ENCODE peak calls at places on chromosomes 7 and 10, in four cellular contexts. One of them, this sample, is unnamed.

GRCh38 chr10:79385804-79386531 is 38.7 kb downstream of the PPIF start:
- DNase-seq in upper lobe of left lung: peak; percentile 79
- DNase-seq in psoas muscle: no peak
- DNase-seq in heart right ventricle: no peak
- DNase-seq in this sample: peak; percentile 1

GRCh38 chr7:131957338-131958025 is 401.1 kb upstream of the PODXL start:
- DNase-seq in heart right ventricle: no peak
- DNase-seq in upper lobe of left lung: no peak
- DNase-seq in psoas muscle: no peak
- DNase-seq in this sample: no peak

GRCh38 chr10:51425431-51425830 is 274.0 kb downstream of the CSTF2T start:
- DNase-seq in heart right ventricle: peak; percentile 10
- DNase-seq in upper lobe of left lung: no peak
- DNase-seq in psoas muscle: no peak
- DNase-seq in this sample: no peak

GRCh38 chr10:60728056-60728455 is 50.2 kb upstream of the CDK1 start:
- DNase-seq in upper lobe of left lung: no peak
- DNase-seq in heart right ventricle: no peak
- DNase-seq in psoas muscle: no peak
- DNase-seq in this sample: no peak

GRCh38 chr7:112546723-112547513 is 66.1 kb downstream of the LSMEM1 start:
- DNase-seq in heart right ventricle: no peak
- DNase-seq in upper lobe of left lung: peak; percentile 32
- DNase-seq in psoas muscle: no peak
- DNase-seq in this sample: no peak

GRCh38 chr10:8105932-8106331 is 51.4 kb downstream of the GATA3 start:
- DNase-seq in heart right ventricle: no peak
- DNase-seq in psoas muscle: no peak
- DNase-seq in upper lobe of left lung: no peak
- DNase-seq in this sample: no peak

GRCh38 chr10:99975106-99975829 is 34.5 kb downstream of the DNMBP start:
- DNase-seq in heart right ventricle: no peak
- DNase-seq in psoas muscle: no peak
- DNase-seq in upper lobe of left lung: no peak
- DNase-seq in this sample: no peak

GRCh38 chr7:139697031-139697430 is 80.8 kb downstream of the HIPK2 start:
- DNase-seq in heart right ventricle: no peak
- DNase-seq in psoas muscle: no peak
- DNase-seq in upper lobe of left lung: no peak
- DNase-seq in this sample: peak; percentile 38

GRCh38 chr10:62573929-62574328 is 199.8 kb downstream of the ZNF365 start:
- DNase-seq in upper lobe of left lung: no peak
- DNase-seq in psoas muscle: no peak
- DNase-seq in heart right ventricle: no peak
- DNase-seq in this sample: no peak

GRCh38 chr7:71424166-71424803 is 292.3 kb downstream of the GALNT17 start:
- DNase-seq in heart right ventricle: no peak
- DNase-seq in psoas muscle: no peak
- DNase-seq in upper lobe of left lung: no peak
- DNase-seq in this sample: no peak

GRCh38 chr10:63005246-63005645 is 127.9 kb upstream of the NRBF2 start:
- DNase-seq in upper lobe of left lung: no peak
- DNase-seq in heart right ventricle: no peak
- DNase-seq in psoas muscle: no peak
- DNase-seq in this sample: no peak

GRCh38 chr10:48215148-48215982 is 59.1 kb downstream of the FRMPD2 start:
- DNase-seq in psoas muscle: no peak
- DNase-seq in heart right ventricle: peak; percentile 26
- DNase-seq in upper lobe of left lung: no peak
- DNase-seq in this sample: peak; percentile 71

GRCh38 chr7:30994206-30995100 is 30.7 kb downstream of the GHRHR start:
- DNase-seq in psoas muscle: no peak
- DNase-seq in heart right ventricle: no peak
- DNase-seq in upper lobe of left lung: peak; percentile 75
- DNase-seq in this sample: no peak

GRCh38 chr10:97795886-97796285 is 24.1 kb upstream of the SFRP5 start:
- DNase-seq in psoas muscle: no peak
- DNase-seq in heart right ventricle: no peak
- DNase-seq in upper lobe of left lung: no peak
- DNase-seq in this sample: no peak

GRCh38 chr10:110268931-110269640 is 35.6 kb downstream of the SMNDC1 start:
- DNase-seq in psoas muscle: no peak
- DNase-seq in upper lobe of left lung: no peak
- DNase-seq in heart right ventricle: no peak
- DNase-seq in this sample: no peak

GRCh38 chr10:6088721-6089333 is at the start of gene RBM17:
- DNase-seq in upper lobe of left lung: peak; percentile 99
- DNase-seq in psoas muscle: peak; percentile 95
- DNase-seq in heart right ventricle: peak; percentile 96
- DNase-seq in this sample: peak; percentile 97

GRCh38 chr7:150586778-150587152 is 19.6 kb downstream of the GIMAP4 start:
- DNase-seq in upper lobe of left lung: no peak
- DNase-seq in heart right ventricle: no peak
- DNase-seq in psoas muscle: no peak
- DNase-seq in this sample: no peak

GRCh38 chr7:40674316-40674715 is 539.5 kb downstream of the SUGCT start:
- DNase-seq in heart right ventricle: no peak
- DNase-seq in psoas muscle: no peak
- DNase-seq in upper lobe of left lung: no peak
- DNase-seq in this sample: no peak

GRCh38 chr7:19916011-19916410 is 142.6 kb upstream of the TMEM196 start:
- DNase-seq in psoas muscle: no peak
- DNase-seq in upper lobe of left lung: no peak
- DNase-seq in heart right ventricle: no peak
- DNase-seq in this sample: no peak

GRCh38 chr7:11709240-11709639 is 122.8 kb downstream of the THSD7A start:
- DNase-seq in heart right ventricle: no peak
- DNase-seq in psoas muscle: no peak
- DNase-seq in upper lobe of left lung: no peak
- DNase-seq in this sample: no peak

GRCh38 chr7:148773344-148773743 is 74.6 kb downstream of the CUL1 start:
- DNase-seq in upper lobe of left lung: no peak
- DNase-seq in heart right ventricle: no peak
- DNase-seq in psoas muscle: no peak
- DNase-seq in this sample: no peak

GRCh38 chr7:69967152-69967591 is 368.9 kb downstream of the AUTS2 start:
- DNase-seq in heart right ventricle: peak; percentile 47
- DNase-seq in psoas muscle: no peak
- DNase-seq in upper lobe of left lung: no peak
- DNase-seq in this sample: no peak

GRCh38 chr7:69962856-69963149 is 364.5 kb downstream of the AUTS2 start:
- DNase-seq in psoas muscle: no peak
- DNase-seq in upper lobe of left lung: no peak
- DNase-seq in heart right ventricle: no peak
- DNase-seq in this sample: no peak

GRCh38 chr7:69968969-69969368 is 370.7 kb downstream of the AUTS2 start:
- DNase-seq in upper lobe of left lung: no peak
- DNase-seq in psoas muscle: no peak
- DNase-seq in heart right ventricle: no peak
- DNase-seq in this sample: no peak

GRCh38 chr7:69963388-69963787 is 365.1 kb downstream of the AUTS2 start:
- DNase-seq in upper lobe of left lung: no peak
- DNase-seq in psoas muscle: no peak
- DNase-seq in heart right ventricle: no peak
- DNase-seq in this sample: no peak

GRCh38 chr7:69967699-69968450 is 369.6 kb downstream of the AUTS2 start:
- DNase-seq in psoas muscle: no peak
- DNase-seq in upper lobe of left lung: no peak
- DNase-seq in heart right ventricle: no peak
- DNase-seq in this sample: no peak
- H3K4me3 ChIP-seq in psoas muscle: peak overlapping the region; percentile 19
- H3K4me3 ChIP-seq in upper lobe of left lung: no peak overlapping the region
- H3K4me3 ChIP-seq in heart right ventricle: peak overlapping the region; percentile 31
- H3K4me3 ChIP-seq in this sample: no peak overlapping the region

DNA sequence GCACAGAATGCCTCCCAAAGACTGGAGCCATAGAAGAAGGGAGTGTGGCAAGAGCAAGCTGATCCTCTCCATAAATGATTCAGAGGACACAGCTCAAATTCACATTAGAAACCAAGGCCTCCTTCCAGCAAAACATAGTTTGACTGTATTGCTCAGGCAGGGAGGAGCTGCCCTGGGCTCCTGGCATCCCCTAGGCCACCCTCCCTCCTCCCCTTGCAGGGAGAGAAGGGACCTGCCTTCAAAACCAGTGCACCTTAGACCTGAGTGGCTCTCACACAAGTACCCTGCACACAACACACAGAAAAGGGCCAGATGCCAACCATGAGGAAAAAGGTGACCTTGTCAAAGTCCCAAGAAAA is 64.7 kb downstream of the CREB3L2 start:
- DNase-seq in psoas muscle: peak; percentile 30
- DNase-seq in heart right ventricle: no peak
- DNase-seq in upper lobe of left lung: no peak
- DNase-seq in this sample: no peak
- H3K4me1 ChIP-seq in psoas muscle: peaks cover 46% of the 10 kb centered on the region
- H3K4me1 ChIP-seq in heart right ventricle: peaks cover 81% of the 10 kb centered on the region
- H3K4me1 ChIP-seq in upper lobe of left lung: peaks cover 48% of the 10 kb centered on the region
- H3K4me1 ChIP-seq in this sample: peaks cover 34% of the 10 kb centered on the region

GRCh38 chr7:128902761-128903585 is 7.5 kb downstream of the KCP start:
- DNase-seq in heart right ventricle: no peak
- DNase-seq in psoas muscle: no peak
- DNase-seq in upper lobe of left lung: no peak
- DNase-seq in this sample: peak; percentile 60
- TF ChIP-seq CTCF in heart right ventricle: no peak
- TF ChIP-seq CTCF in psoas muscle: no peak
- TF ChIP-seq CTCF in upper lobe of left lung: no peak
- TF ChIP-seq CTCF in this sample: no peak

DNA sequence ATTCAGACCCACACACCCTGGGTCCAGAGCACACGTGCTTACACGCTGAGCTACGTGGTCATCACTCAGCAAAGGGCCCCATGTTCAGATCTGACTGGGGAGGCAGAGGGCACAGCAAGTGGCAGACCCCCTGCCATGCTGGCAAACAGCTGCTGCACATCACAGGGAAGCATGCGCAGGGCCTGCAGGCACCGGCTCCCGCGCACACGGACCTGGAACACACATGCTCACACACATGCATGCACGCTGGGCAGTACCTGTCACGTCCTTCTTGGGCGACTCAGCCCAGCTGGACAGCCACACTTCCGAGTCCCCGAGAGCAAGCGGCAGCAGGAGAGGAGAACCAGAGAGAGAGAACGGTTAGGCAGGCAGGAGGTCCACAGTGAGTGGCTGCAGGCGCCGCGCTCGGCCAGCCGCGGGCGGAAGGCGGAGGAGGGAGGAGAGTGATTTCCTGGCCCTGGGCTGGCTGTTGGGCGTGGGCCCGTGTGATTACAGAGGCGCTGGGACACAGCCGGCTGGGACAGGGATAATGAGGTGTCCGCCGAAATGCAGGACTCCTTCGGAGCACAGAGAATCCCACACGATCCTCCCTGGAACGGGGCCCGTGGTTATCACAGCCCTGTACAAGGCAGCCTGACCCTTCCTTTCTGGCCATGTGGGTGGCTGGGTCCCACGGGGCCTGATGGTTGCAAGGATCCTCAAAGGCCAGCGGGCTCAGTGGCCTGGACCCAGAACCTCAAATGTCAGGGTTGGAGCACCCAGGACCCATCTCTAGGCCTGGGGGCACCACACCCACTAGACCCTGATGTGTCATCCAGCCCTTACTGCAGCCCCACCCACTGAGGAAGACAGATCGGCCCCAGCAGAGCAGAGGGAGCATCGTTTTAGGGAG is 175.1 kb downstream of the NEURL1 start:
- DNase-seq in upper lobe of left lung: peak; percentile 92
- DNase-seq in psoas muscle: peak; percentile 81
- DNase-seq in heart right ventricle: peak; percentile 86
- DNase-seq in this sample: peak; percentile 57
- H3K4me3 ChIP-seq in upper lobe of left lung: no peak overlapping the region
- H3K4me3 ChIP-seq in psoas muscle: peak overlapping the region; percentile 23
- H3K4me3 ChIP-seq in heart right ventricle: peak overlapping the region; percentile 33
- H3K4me3 ChIP-seq in this sample: no peak overlapping the region

GRCh38 chr7:47185193-47185592 is 396.7 kb downstream of the TNS3 start:
- DNase-seq in upper lobe of left lung: no peak
- DNase-seq in psoas muscle: no peak
- DNase-seq in heart right ventricle: no peak
- DNase-seq in this sample: no peak
- H3K4me1 ChIP-seq in upper lobe of left lung: peaks cover 13% of the 10 kb centered on the region
- H3K4me1 ChIP-seq in psoas muscle: peaks cover 47% of the 10 kb centered on the region
- H3K4me1 ChIP-seq in heart right ventricle: peaks cover 67% of the 10 kb centered on the region
- H3K4me1 ChIP-seq in this sample: peaks cover under 1% of the 10 kb centered on the region

This sample was measured in mucosa of descending colon.